ENCODE peak calls at places on chromosomes 13 and 19, in nine cellular contexts. One of them, this sample, is unnamed.

GRCh38 chr19:14072535-14073231 is at the start of gene MISP3:
- DNase-seq in NAMALWA: peak
- DNase-seq in MG63: no peak
- DNase-seq in breast epithelium: no peak
- DNase-seq in naive thymus-derived CD8-positive, alpha-beta T cell: peak
- DNase-seq in RWPE1: no peak
- DNase-seq in GM10248: peak
- DNase-seq in progenitor cell of endocrine pancreas: no peak
- DNase-seq in dorsolateral prefrontal cortex: no peak
- DNase-seq in this sample: peak

GRCh38 chr13:33676700-33677048 is 141.3 kb upstream of the RFC3 start:
- DNase-seq in NAMALWA: peak
- DNase-seq in MG63: peak
- DNase-seq in breast epithelium: peak
- DNase-seq in naive thymus-derived CD8-positive, alpha-beta T cell: no peak
- DNase-seq in RWPE1: no peak
- DNase-seq in GM10248: no peak
- DNase-seq in progenitor cell of endocrine pancreas: no peak
- DNase-seq in dorsolateral prefrontal cortex: no peak
- DNase-seq in this sample: no peak

GRCh38 chr19:16777811-16778210 is 51.4 kb upstream of the SIN3B start:
- DNase-seq in NAMALWA: peak
- DNase-seq in MG63: no peak
- DNase-seq in breast epithelium: no peak
- DNase-seq in naive thymus-derived CD8-positive, alpha-beta T cell: no peak
- DNase-seq in RWPE1: no peak
- DNase-seq in GM10248: no peak
- DNase-seq in progenitor cell of endocrine pancreas: no peak
- DNase-seq in dorsolateral prefrontal cortex: no peak
- DNase-seq in this sample: no peak

GRCh38 chr19:12779162-12779993 is 4.0 kb upstream of the HOOK2 start:
- DNase-seq in NAMALWA: no peak
- DNase-seq in MG63: peak
- DNase-seq in breast epithelium: no peak
- DNase-seq in naive thymus-derived CD8-positive, alpha-beta T cell: no peak
- DNase-seq in RWPE1: no peak
- DNase-seq in GM10248: no peak
- DNase-seq in progenitor cell of endocrine pancreas: no peak
- DNase-seq in dorsolateral prefrontal cortex: no peak
- DNase-seq in this sample: peak

GRCh38 chr13:92473736-92474465 is 752.7 kb upstream of the GPC6 start:
- DNase-seq in NAMALWA: no peak
- DNase-seq in MG63: no peak
- DNase-seq in breast epithelium: no peak
- DNase-seq in naive thymus-derived CD8-positive, alpha-beta T cell: no peak
- DNase-seq in RWPE1: no peak
- DNase-seq in GM10248: no peak
- DNase-seq in progenitor cell of endocrine pancreas: no peak
- DNase-seq in dorsolateral prefrontal cortex: no peak
- DNase-seq in this sample: no peak

GRCh38 chr13:114134944-114135610 is 2.7 kb upstream of the RASA3 start:
- DNase-seq in NAMALWA: no peak
- DNase-seq in MG63: no peak
- DNase-seq in breast epithelium: no peak
- DNase-seq in naive thymus-derived CD8-positive, alpha-beta T cell: no peak
- DNase-seq in RWPE1: no peak
- DNase-seq in GM10248: no peak
- DNase-seq in progenitor cell of endocrine pancreas: no peak
- DNase-seq in dorsolateral prefrontal cortex: no peak
- DNase-seq in this sample: no peak

GRCh38 chr19:8233370-8233769 is 24.2 kb downstream of the CERS4 start:
- DNase-seq in NAMALWA: no peak
- DNase-seq in MG63: no peak
- DNase-seq in breast epithelium: no peak
- DNase-seq in naive thymus-derived CD8-positive, alpha-beta T cell: no peak
- DNase-seq in RWPE1: no peak
- DNase-seq in GM10248: no peak
- DNase-seq in progenitor cell of endocrine pancreas: no peak
- DNase-seq in dorsolateral prefrontal cortex: no peak
- DNase-seq in this sample: no peak

GRCh38 chr13:33639640-33640080 is 178.3 kb upstream of the RFC3 start:
- DNase-seq in NAMALWA: peak
- DNase-seq in MG63: no peak
- DNase-seq in breast epithelium: no peak
- DNase-seq in naive thymus-derived CD8-positive, alpha-beta T cell: no peak
- DNase-seq in RWPE1: peak
- DNase-seq in GM10248: peak
- DNase-seq in progenitor cell of endocrine pancreas: no peak
- DNase-seq in dorsolateral prefrontal cortex: no peak
- DNase-seq in this sample: no peak

GRCh38 chr19:55642153-55643002 is 1.1 kb upstream of the ZNF581 start:
- DNase-seq in NAMALWA: peak
- DNase-seq in MG63: peak
- DNase-seq in breast epithelium: no peak
- DNase-seq in naive thymus-derived CD8-positive, alpha-beta T cell: no peak
- DNase-seq in RWPE1: no peak
- DNase-seq in GM10248: no peak
- DNase-seq in progenitor cell of endocrine pancreas: no peak
- DNase-seq in dorsolateral prefrontal cortex: no peak
- DNase-seq in this sample: peak

GRCh38 chr13:106466691-106467405 is 68.6 kb downstream of the EFNB2 start:
- DNase-seq in NAMALWA: no peak
- DNase-seq in MG63: peak
- DNase-seq in breast epithelium: no peak
- DNase-seq in naive thymus-derived CD8-positive, alpha-beta T cell: no peak
- DNase-seq in RWPE1: no peak
- DNase-seq in GM10248: no peak
- DNase-seq in progenitor cell of endocrine pancreas: no peak
- DNase-seq in dorsolateral prefrontal cortex: no peak
- DNase-seq in this sample: no peak

This sample was measured in PC-9.